ENCODE peak calls at places on chromosomes 12 and 14, in five cellular contexts. C is hepatocyte, R is neuronal stem cell, L is A549, P is BE2C. J is an unnamed sample.

GRCh38 chr14:101074124-101075024 is 170.9 kb upstream of the RTL1 start:
- DNase-seq in C (no peak), R (no peak), L (no peak), P (no peak), J (no peak)

GRCh38 chr12:52714887-52715281 is 11.6 kb upstream of the KRT77 start:
- DNase-seq in C (no peak), R (no peak), L (no peak), P (no peak), J (no peak)

GRCh38 chr14:68464716-68465115 is 328.2 kb downstream of the ZFP36L1 start:
- DNase-seq in R (no peak), P (no peak), C (no peak), L (peak; percentile 76), J (no peak)

GRCh38 chr12:76113800-76114757 is 29.6 kb upstream of the NAP1L1 start:
- DNase-seq in L (no peak), C (no peak), P (no peak), R (no peak), J (peak; percentile 19)

GRCh38 chr14:89813485-89814080 is 140.9 kb downstream of the EFCAB11 start:
- DNase-seq in R (no peak), L (no peak), C (peak; percentile 43), P (no peak), J (no peak)

GRCh38 chr12:14903386-14904098 is 17.9 kb upstream of the MGP start:
- DNase-seq in L (no peak), P (no peak), R (no peak), C (no peak), J (no peak)

GRCh38 chr12:12716151-12716844 is 870 bp upstream of the CDKN1B start:
- DNase-seq in C (peak; percentile 28), L (no peak), R (no peak), P (no peak), J (peak; percentile 44)

GRCh38 chr14:25411933-25412757 is 362.2 kb upstream of the STXBP6 start:
- DNase-seq in C (peak; percentile 16), L (no peak), R (peak; percentile 35), P (no peak), J (peak; percentile 11)

GRCh38 chr14:104735830-104736642 is 12.0 kb downstream of the ADSS1 start:
- DNase-seq in C (peak; percentile 65), P (no peak), L (no peak), R (no peak), J (no peak)

GRCh38 chr12:29971431-29971830 is 187.7 kb upstream of the TMTC1 start:
- DNase-seq in C (no peak), P (no peak), L (no peak), R (peak; percentile 17), J (no peak)

GRCh38 chr14:35078082-35078481 is 32.0 kb downstream of the FAM177A1 start:
- DNase-seq in P (no peak), R (no peak), C (peak; percentile 25), L (no peak), J (no peak)

GRCh38 chr14:59425322-59425945 is 39.7 kb downstream of the GPR135 start:
- DNase-seq in L (no peak), R (no peak), P (no peak), C (no peak), J (peak; percentile 77)

DNA sequence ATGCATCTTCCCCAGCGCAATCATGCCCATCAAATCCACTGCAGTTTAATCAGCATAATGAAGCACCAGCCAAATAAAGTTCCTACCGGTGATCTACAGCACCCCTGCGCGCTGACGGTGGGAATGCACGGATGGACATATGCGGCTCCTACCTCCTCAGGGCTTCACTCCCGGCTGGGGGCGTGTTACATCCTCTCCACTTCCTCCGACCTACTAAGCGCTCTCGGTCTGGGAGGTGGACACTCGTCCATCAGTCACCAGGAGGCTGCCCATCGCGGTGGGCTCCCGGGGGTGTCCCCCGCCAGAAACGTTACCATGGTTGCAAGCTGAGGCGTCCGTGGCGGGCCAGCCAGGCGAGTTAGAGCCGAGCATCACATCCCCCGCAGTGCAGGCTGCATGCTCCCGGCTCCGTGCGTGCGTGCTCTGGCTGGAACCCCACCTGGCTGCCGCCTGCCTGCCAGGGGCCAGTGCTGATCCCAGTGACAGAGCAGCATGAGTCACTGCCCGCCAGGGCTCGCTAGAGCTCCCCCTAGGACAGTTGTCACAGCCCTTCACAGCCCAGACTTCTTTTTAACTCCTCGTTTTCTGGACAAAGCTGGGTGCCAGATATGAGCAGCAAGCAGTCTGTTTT is 73.0 kb downstream of the CIT start:
- DNase-seq in L (peak; percentile 71), R (peak; percentile 68), P (peak; percentile 93), C (peak; percentile 90), J (peak; percentile 75)
- H3K4me3 ChIP-seq in L (no peak overlapping the region), R (no peak overlapping the region), P (peak overlapping the region; percentile 66), C (no peak overlapping the region), J (no peak overlapping the region)

DNA sequence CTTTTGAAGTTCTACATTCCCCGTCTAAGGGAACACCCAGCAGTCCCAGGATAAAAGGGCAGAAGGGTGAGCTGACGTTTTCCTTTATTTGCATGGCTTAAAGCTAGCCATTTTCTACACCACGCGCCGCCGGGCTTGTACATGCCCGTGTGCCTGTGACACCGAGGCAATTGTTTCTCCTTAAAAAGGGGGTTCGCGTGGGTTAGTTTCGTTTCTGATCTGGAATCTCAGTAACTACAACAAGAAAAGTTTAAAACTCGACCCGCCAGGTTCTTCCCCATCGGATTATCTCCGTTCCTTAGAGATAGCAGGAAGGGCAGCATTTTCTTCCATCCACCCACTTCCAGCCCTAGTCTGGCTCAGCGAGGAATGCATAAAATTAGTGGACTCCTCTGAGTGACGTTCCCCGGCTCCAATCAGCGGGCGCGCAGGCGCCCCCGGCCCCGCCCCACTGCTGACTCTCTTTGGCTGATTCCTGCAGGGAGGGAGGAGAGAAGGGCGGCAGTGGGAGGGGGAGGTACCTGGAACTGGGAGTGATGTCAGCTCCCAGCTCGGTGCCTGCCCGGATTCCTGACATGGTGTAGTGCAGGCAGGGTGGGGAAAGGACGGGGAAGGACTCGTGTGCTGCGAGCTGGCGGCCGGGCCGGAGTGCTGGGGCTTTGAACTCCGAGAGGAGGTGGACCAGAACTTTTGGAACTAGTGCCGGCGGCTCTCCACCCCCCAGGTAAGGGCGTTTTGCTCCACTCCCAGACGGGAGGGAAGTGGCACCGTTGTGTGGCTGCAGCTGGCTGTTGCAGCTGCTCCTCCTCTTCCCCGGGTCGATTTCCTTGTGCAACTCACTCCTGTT is at the start of gene PPFIBP1:
- DNase-seq in R (peak; percentile 99), P (peak; percentile 98), L (peak; percentile 97), C (peak; percentile 98), J (peak; percentile 99)
- H3K4me3 ChIP-seq in R (peak within 1 kb of the TSS; percentile 87), P (peak within 1 kb of the TSS; percentile 83), L (peak within 1 kb of the TSS; percentile 63), C (peak within 1 kb of the TSS; percentile 81), J (peak within 1 kb of the TSS; percentile 81)

DNA sequence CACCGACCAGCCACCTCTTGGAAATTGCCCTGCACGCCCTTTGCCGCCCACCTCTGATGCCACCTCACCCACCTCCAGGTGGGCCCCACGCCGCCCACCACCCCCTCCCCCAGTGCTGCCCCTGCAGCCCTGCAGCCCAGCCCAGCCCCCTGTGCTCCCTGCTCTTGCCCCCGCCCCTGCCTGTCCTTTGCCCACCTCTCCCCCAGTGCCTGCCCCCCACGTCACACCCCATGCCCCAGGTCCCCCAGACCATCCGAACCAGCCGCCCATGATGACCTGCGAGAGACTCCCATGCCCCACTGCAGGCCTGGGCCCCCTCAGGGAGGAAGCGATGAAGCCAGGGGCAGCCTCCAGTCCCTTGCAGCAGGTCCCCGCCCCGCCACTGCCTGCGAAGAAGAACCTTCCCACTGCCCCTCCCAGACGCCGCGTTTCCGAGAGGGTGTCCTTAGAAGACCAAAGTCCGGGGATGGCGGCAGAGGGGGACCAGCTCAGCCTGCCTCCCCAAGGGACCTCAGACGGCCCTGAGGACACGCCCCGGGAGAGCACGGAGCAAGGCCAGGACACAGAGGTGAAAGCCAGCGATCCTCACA is 96.5 kb downstream of the LGMN start:
- DNase-seq in P (no peak), C (no peak), R (no peak), L (no peak), J (no peak)
- H3K4me3 ChIP-seq in P (no peak overlapping the region), C (no peak overlapping the region), R (no peak overlapping the region), L (no peak overlapping the region), J (no peak overlapping the region)

DNA sequence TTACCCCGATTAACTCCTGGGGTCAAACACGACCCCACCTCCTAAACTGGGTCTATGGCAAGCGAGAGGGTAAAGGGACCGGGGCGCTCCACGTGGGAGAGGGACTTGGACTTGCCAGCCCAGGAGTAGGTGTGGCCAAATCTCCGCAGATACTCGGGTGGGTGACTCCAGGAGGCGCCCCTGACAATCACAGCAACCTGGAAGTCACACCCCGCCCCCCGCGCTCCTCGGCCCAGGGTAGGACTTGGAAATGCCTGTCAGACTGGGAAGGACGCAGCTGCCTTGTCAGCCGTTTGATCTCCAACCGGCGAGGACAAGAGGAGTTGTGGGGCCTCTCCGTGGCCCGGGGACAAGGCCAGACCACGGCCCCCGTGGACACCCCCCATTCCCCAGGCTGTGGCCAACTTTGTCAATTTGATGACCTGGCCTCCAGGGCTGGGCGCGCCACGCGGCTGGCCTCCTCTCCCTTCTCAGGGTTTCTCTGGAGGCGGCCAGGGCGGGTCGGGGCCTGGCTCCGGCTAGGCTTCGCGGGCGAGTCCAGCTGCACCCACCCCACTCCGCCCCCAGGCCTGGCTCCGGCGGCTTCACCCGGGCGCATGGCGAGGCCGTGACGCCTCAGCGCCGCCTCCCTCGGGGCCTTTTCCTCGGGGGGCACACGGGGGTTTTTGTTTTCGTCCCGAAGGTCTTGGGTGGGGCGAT is 1.2 kb upstream of the BCL11B start:
- DNase-seq in C (peak; percentile 76), L (peak; percentile 54), R (no peak), P (peak; percentile 40), J (peak; percentile 74)
- H3K4me3 ChIP-seq in C (peak overlapping the region; percentile 74), L (peak overlapping the region; percentile 83), R (no peak overlapping the region), P (peak overlapping the region; percentile 65), J (peak overlapping the region; percentile 67)

GRCh38 chr12:132071001-132071810 is 72.9 kb downstream of the DDX51 start:
- DNase-seq in P (no peak), R (no peak), L (no peak), C (no peak), J (no peak)
- H3K4me3 ChIP-seq in P (no peak overlapping the region), R (no peak overlapping the region), L (no peak overlapping the region), C (no peak overlapping the region), J (no peak overlapping the region)

GRCh38 chr14:75431827-75432226 is 4.0 kb downstream of the JDP2 start:
- DNase-seq in L (no peak), R (no peak), P (no peak), C (no peak), J (no peak)

GRCh38 chr14:75430106-75430505 is 2.3 kb downstream of the JDP2 start:
- DNase-seq in P (no peak), L (no peak), R (no peak), C (peak; percentile 47), J (no peak)

GRCh38 chr14:75431011-75431410 is 3.2 kb downstream of the JDP2 start:
- DNase-seq in P (no peak), L (no peak), C (no peak), R (no peak), J (no peak)

GRCh38 chr14:75429562-75429961 is 1.7 kb downstream of the JDP2 start:
- DNase-seq in C (no peak), R (no peak), L (no peak), P (no peak), J (no peak)

DNA sequence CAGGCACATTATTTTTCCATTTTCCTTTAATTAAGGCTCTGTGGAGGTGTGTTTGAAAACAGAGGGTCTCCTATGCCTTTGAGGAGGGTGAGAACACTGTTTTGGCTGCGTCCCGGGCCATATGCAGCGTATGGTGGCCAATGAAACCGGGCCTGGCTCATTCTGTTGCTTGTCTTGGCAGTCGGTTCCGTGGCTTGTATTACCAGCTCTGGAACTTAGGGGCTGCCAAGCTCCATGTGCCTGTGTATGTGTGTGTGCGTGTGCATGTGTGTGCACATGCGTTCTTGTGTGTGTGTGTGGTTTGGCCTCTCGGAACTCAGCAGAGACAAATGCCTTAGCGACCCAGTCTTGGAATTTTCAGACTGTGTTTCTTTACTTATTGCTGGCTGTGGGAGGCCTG is 2.7 kb downstream of the JDP2 start:
- DNase-seq in P (no peak), C (peak; percentile 53), L (no peak), R (no peak), J (no peak)
- H3K4me3 ChIP-seq in P (no peak overlapping the region), C (no peak overlapping the region), L (peak overlapping the region; percentile 83), R (no peak overlapping the region), J (no peak overlapping the region)

J was measured in SJCRH30.